ENCODE peak calls at places on chromosomes 16 and 17, in six cellular contexts. C is tibial nerve, U is transverse colon, T is stomach, E is sigmoid colon, M is A549. S is an unnamed sample.

GRCh38 chr16:28009586-28010373 is 53.7 kb downstream of the GSG1L start:
- DNase-seq in C (no peak), U (no peak), T (no peak), E (no peak), M (no peak), S (no peak)

GRCh38 chr16:66566051-66566901 is at the start of gene CMTM1:
- DNase-seq in C (no peak), U (no peak), T (no peak), E (no peak), M (no peak), S (no peak)

GRCh38 chr16:66898207-66898606 is 17.9 kb downstream of the PDP2 start:
- DNase-seq in C (no peak), U (no peak), T (no peak), E (no peak), M (no peak), S (no peak)

GRCh38 chr16:49659356-49659755 is 196.6 kb downstream of the ZNF423 start:
- DNase-seq in C (no peak), U (no peak), T (no peak), E (no peak), M (no peak), S (no peak)

GRCh38 chr16:88892065-88892464 is 25.6 kb upstream of the PABPN1L start:
- DNase-seq in C (no peak), U (no peak), T (no peak), E (no peak), M (no peak), S (no peak)

GRCh38 chr16:626787-627457 is 3.9 kb upstream of the WFIKKN1 start:
- DNase-seq in C (no peak), U (no peak), T (no peak), E (peak; percentile 84), M (peak; percentile 92), S (no peak)

GRCh38 chr16:81657731-81658130 is 121.4 kb upstream of the PLCG2 start:
- DNase-seq in C (peak; percentile 65), U (peak; percentile 30), T (no peak), E (peak; percentile 85), M (no peak), S (no peak)

GRCh38 chr17:41521574-41522261 is 3.0 kb upstream of the KRT15 start:
- DNase-seq in C (no peak), U (peak; percentile 88), T (peak; percentile 51), E (no peak), M (peak; percentile 83), S (no peak)

GRCh38 chr17:59840329-59840907 is 52.3 kb downstream of the TUBD1 start:
- DNase-seq in C (no peak), U (no peak), T (no peak), E (no peak), M (peak; percentile 73), S (no peak)

GRCh38 chr17:28473542-28473941 is at the start of gene SLC13A2:
- DNase-seq in C (no peak), U (peak; percentile 64), T (peak; percentile 52), E (peak; percentile 22), M (no peak), S (no peak)

GRCh38 chr16:53421248-53421647 is 13.0 kb upstream of the RBL2 start:
- DNase-seq in C (no peak), U (no peak), T (no peak), E (no peak), M (no peak), S (no peak)

GRCh38 chr16:88759245-88759975 is 25.6 kb downstream of the PIEZO1 start:
- DNase-seq in C (peak; percentile 38), U (peak; percentile 85), T (peak; percentile 55), E (peak; percentile 96), M (no peak), S (no peak)

GRCh38 chr16:75471723-75472634 is 7.5 kb upstream of the TMEM170A start:
- DNase-seq in C (peak; percentile 67), U (peak; percentile 61), T (peak; percentile 59), E (peak; percentile 78), M (peak; percentile 62), S (peak; percentile 91)

GRCh38 chr17:30323262-30323894 is 10.5 kb downstream of the TMIGD1 start:
- DNase-seq in C (no peak), U (peak; percentile 22), T (no peak), E (no peak), M (no peak), S (no peak)

GRCh38 chr16:14286381-14287230 is 215.5 kb downstream of the MRTFB start:
- DNase-seq in C (no peak), U (peak; percentile 22), T (no peak), E (no peak), M (no peak), S (no peak)

GRCh38 chr16:50208460-50208931 is 55.4 kb downstream of the TENT4B start:
- DNase-seq in C (no peak), U (no peak), T (no peak), E (no peak), M (no peak), S (no peak)

GRCh38 chr16:65537336-65537735 is 415.5 kb upstream of the CDH11 start:
- DNase-seq in C (no peak), U (no peak), T (no peak), E (no peak), M (no peak), S (no peak)

GRCh38 chr16:4795181-4795827 is at the start of gene SMIM22:
- DNase-seq in C (no peak), U (peak; percentile 83), T (peak; percentile 90), E (no peak), M (no peak), S (peak; percentile 65)

GRCh38 chr17:3771140-3771539 is 29.8 kb downstream of the ITGAE start:
- DNase-seq in C (no peak), U (no peak), T (no peak), E (no peak), M (no peak), S (no peak)

GRCh38 chr17:33686171-33686570 is 393.1 kb upstream of the ASIC2 start:
- DNase-seq in C (no peak), U (no peak), T (no peak), E (no peak), M (peak; percentile 28), S (peak; percentile 32)

GRCh38 chr17:15896834-15897233 is 48.1 kb upstream of the ADORA2B start:
- DNase-seq in C (no peak), U (no peak), T (no peak), E (no peak), M (no peak), S (no peak)

GRCh38 chr16:27840311-27841060 is 223.0 kb downstream of the GSG1L start:
- DNase-seq in C (no peak), U (no peak), T (no peak), E (peak; percentile 50), M (no peak), S (no peak)

GRCh38 chr17:6052926-6053325 is 17.3 kb upstream of the WSCD1 start:
- DNase-seq in C (no peak), U (no peak), T (no peak), E (no peak), M (no peak), S (no peak)

GRCh38 chr17:62662855-62663254 is 35.4 kb downstream of the MRC2 start:
- DNase-seq in C (no peak), U (no peak), T (no peak), E (no peak), M (no peak), S (no peak)

GRCh38 chr17:82062984-82063368 is 2.6 kb downstream of the DUS1L start:
- DNase-seq in C (no peak), U (no peak), T (no peak), E (no peak), M (no peak), S (no peak)

GRCh38 chr16:85167589-85168537 is 55.6 kb upstream of the CIBAR2 start:
- DNase-seq in C (no peak), U (no peak), T (no peak), E (no peak), M (peak; percentile 46), S (no peak)
- TF ChIP-seq EP300 in C (no peak), U (no peak), T (no peak), E (no peak), M (no peak), S (no peak)

DNA sequence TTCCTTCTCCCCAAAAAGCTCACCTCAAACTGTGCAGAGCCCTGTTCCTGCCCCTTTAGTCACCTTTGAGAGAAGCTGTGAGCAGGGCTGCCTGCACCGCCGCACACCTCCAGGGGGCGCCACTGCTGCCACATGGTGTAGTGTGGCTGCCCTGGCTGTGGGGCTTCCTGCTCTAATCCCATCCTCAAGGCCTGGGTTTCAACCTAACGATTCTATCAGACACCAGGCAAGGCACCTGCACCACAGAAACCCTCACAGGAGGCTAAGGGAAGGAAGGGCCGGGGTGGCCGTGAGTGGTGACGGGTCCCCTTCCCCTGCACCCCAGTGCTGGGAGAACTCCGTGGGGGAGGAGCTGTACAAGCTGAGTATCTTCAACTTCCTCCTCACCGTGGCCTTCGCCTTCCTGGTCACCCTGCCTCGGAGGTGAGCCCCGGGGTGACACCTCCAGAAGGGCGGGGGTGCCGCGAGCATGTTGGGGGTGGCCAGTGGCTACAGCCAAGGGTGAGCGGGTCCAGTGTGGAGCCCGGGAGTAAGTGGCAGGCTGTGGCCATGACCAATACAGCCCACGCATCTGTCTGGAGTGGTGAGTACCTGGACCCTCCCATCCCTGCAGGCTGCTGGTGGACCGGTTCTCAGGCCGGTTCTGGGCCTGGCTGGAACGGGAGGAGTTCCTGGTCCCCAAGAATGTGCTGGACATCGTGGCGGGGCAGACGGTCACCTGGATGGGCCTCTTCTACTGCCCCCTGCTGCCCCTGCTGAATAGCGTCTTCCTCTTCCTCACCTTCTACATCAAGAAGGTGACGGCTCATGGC is 7.0 kb downstream of the TMC8 start:
- DNase-seq in C (no peak), U (peak; percentile 32), T (no peak), E (no peak), M (peak; percentile 65), S (peak; percentile 60)
- TF ChIP-seq EP300 in C (no peak), U (no peak), T (no peak), E (no peak), M (no peak), S (no peak)

GRCh38 chr16:1745900-1746692 is 25.2 kb downstream of the NME3 start:
- DNase-seq in C (no peak), U (no peak), T (no peak), E (no peak), M (no peak), S (no peak)

GRCh38 chr16:1749152-1750117 is 21.9 kb downstream of the NME3 start:
- DNase-seq in C (no peak), U (no peak), T (no peak), E (no peak), M (no peak), S (no peak)

GRCh38 chr16:1745181-1745899 is 26.0 kb downstream of the NME3 start:
- DNase-seq in C (no peak), U (no peak), T (no peak), E (no peak), M (no peak), S (no peak)

GRCh38 chr16:1746693-1747195 is 24.6 kb downstream of the NME3 start:
- DNase-seq in C (no peak), U (no peak), T (no peak), E (no peak), M (peak; percentile 61), S (no peak)

DNA sequence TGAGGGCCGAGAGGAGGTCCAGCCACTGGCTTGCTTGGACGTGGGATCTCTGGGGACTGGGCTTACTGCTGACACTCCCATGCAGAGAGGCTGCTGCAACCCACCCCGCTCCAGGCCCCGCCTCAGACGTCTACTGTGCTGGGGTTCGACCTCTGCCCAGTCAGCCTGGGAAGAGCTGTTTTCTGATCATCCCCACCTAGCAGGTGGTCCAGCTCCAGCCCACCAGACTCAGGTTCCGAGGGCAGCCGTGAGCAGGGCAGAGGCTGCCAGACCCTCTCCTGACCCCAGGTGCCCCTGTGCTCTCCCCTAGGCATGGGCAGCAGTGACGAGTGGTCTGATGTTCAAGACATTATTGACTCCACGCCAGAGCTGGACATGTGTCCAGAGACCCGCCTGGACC is 23.4 kb downstream of the NME3 start:
- DNase-seq in C (no peak), U (no peak), T (no peak), E (no peak), M (no peak), S (no peak)
- TF ChIP-seq EP300 in C (no peak), U (no peak), T (no peak), E (no peak), M (no peak), S (no peak)

GRCh38 chr17:17928422-17929386 is 43.5 kb downstream of the TOM1L2 start:
- DNase-seq in C (no peak), U (no peak), T (no peak), E (no peak), M (no peak), S (no peak)
- TF ChIP-seq EP300 in C (peak; percentile 34), U (no peak), T (no peak), E (no peak), M (no peak), S (no peak)